ENCODE peak calls at places on chromosomes 6 and 20, in seven cellular contexts. K is HepG2, E is stomach, O is suprapubic skin, B is transverse colon, R is tibial nerve, L is K562. W is an unnamed sample. For H3K27me3, the result is how much of the 10 kb centered on the place peaks cover.

GRCh38 chr20:24966317-24967012 is 17.4 kb downstream of the CST7 start:
- DNase-seq in E (no peak), L (no peak), B (no peak), K (no peak), O (peak), R (no peak), W (peak)

GRCh38 chr6:169800668-169801395 is 49.4 kb downstream of the ERMARD start:
- DNase-seq in O (no peak), B (peak), E (peak), K (peak), L (no peak), R (no peak), W (no peak)

GRCh38 chr20:13447385-13448180 is 191.1 kb downstream of the TASP1 start:
- DNase-seq in E (no peak), L (no peak), R (no peak), B (no peak), K (no peak), O (no peak), W (no peak)

GRCh38 chr6:43786664-43787329 is 16.8 kb downstream of the VEGFA start:
- DNase-seq in K (no peak), R (no peak), E (no peak), O (no peak), L (peak), B (no peak), W (no peak)

GRCh38 chr6:147578159-147578558 is 69.7 kb downstream of the SAMD5 start:
- DNase-seq in R (no peak), E (no peak), L (no peak), K (no peak), B (no peak), O (no peak), W (no peak)

GRCh38 chr20:33697129-33697528 is 10.9 kb upstream of the E2F1 start:
- DNase-seq in O (peak), E (no peak), B (no peak), R (no peak), L (no peak), K (no peak), W (peak)

GRCh38 chr6:122653094-122653493 is 42.9 kb downstream of the PKIB start:
- DNase-seq in R (no peak), E (no peak), L (no peak), O (no peak), B (no peak), K (peak), W (no peak)

GRCh38 chr6:140921366-140922226 is 1211.1 kb upstream of the GJE1 start:
- DNase-seq in L (peak), K (peak), O (no peak), R (no peak), E (no peak), B (peak), W (no peak)

GRCh38 chr6:33908025-33908424 is 104.2 kb upstream of the MLN start:
- DNase-seq in O (no peak), R (no peak), B (no peak), L (no peak), K (peak), E (no peak), W (no peak)

GRCh38 chr6:157221049-157221816 is 102.1 kb downstream of the TMEM242 start:
- DNase-seq in L (peak), K (peak), E (peak), R (no peak), O (peak), B (peak), W (peak)

GRCh38 chr6:57108691-57109090 is 18.7 kb downstream of the ZNF451 start:
- DNase-seq in O (no peak), R (no peak), B (no peak), K (no peak), L (no peak), E (no peak), W (no peak)

GRCh38 chr6:14467591-14467990 is 350.0 kb downstream of the CD83 start:
- DNase-seq in O (no peak), L (no peak), R (no peak), E (no peak), K (no peak), B (no peak), W (no peak)

GRCh38 chr20:20210327-20210726 is 157.6 kb upstream of the INSM1 start:
- DNase-seq in O (peak), L (no peak), B (no peak), E (no peak), K (no peak), R (no peak), W (no peak)

GRCh38 chr6:44676246-44676790 is 288.8 kb downstream of the CDC5L start:
- DNase-seq in B (no peak), O (no peak), E (no peak), R (no peak), K (no peak), L (peak), W (no peak)

GRCh38 chr6:105726902-105727655 is 324.2 kb upstream of the PREP start:
- DNase-seq in B (no peak), E (no peak), O (no peak), K (no peak), R (no peak), L (no peak), W (no peak)

DNA sequence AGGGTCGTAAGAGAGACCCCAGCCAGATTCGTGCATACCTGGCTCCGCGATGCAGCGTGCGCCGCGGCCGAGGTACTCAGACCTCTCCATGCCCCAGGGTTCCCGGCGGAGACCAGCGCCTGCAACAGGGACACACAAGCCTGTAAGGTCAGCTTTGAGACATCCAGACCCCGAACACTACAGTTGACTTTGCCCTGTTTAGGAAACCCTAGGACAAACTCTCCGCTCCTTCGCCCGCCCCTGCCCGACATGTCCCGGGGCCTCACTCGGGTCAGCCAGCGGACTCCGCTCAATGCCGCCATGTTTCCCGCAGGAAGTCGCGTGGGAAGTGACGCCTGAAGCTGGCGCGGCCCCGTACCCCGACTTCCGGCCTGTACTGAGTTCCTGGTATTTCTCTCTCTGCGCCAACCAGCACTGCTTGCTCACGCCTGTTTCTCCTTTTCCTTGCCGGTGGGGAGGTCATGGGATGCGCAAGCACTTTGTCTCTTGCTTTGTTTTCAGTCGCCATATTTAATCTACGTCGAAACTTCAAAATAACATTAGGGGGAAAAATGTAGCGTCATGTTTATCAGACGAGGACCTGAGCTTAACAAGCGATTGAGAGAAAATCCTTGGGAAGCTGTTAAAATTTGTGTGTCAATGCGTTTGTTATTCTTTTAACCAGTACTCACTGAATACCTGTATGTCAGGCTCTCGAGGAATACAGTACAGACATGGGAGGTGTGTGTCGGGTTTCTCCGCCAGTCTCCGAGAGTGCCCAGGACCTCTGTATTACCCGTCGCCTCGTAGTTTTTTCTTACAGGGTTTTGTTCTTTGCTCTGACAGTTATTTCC is at the start of gene IDH3B:
- DNase-seq in L (peak), O (peak), K (peak), B (peak), E (peak), R (peak), W (peak)
- TF ChIP-seq EP300 in L (peak), O (no peak), K (peak), B (no peak), E (no peak), R (peak), W (no peak)

DNA sequence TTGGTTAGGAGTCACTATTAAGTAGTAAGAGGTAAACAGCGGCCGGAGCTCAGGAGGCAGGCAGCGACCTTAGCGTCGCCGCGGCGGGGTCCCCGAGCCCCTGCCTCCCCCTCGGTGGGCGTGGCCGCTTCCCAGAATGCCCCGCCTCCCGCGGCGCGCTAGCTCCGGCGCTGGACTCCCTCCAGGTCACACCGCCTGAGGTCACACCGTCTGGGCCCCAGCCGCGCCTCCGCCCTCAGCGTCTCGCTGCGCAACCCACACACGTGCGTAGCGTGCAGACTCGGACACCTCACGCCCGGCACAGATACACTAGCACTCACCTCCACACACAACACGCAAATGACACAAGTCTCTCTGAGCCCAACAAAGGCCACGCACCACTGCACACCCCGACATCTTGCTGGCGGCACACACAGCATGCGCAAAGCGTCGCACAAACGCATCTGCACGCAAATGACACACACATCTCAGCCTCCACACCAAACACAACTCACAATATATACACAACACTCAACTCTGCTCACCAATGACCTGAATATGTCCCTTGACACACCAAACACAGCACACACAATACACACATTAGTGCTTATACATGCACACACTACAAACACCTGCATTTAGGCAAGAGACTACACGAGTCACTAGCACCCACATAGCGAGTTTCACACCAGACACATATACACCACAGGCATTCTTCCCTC is 17.6 kb upstream of the CDKN1A start:
- DNase-seq in K (no peak), B (peak), R (no peak), O (peak), E (peak), L (peak), W (peak)
- H3K4me3 ChIP-seq in K (no peak), B (no peak), R (peak), O (peak), E (peak), L (peak), W (no peak)

GRCh38 chr6:28555136-28555535 is 29.5 kb downstream of the GPX5 start:
- DNase-seq in K (no peak), E (no peak), B (no peak), O (no peak), R (no peak), L (no peak), W (no peak)
- H3K27me3 ChIP-seq in K (under half), E (under half), B (half or more), O (under half), R (under half), L (under half), W (under half)

DNA sequence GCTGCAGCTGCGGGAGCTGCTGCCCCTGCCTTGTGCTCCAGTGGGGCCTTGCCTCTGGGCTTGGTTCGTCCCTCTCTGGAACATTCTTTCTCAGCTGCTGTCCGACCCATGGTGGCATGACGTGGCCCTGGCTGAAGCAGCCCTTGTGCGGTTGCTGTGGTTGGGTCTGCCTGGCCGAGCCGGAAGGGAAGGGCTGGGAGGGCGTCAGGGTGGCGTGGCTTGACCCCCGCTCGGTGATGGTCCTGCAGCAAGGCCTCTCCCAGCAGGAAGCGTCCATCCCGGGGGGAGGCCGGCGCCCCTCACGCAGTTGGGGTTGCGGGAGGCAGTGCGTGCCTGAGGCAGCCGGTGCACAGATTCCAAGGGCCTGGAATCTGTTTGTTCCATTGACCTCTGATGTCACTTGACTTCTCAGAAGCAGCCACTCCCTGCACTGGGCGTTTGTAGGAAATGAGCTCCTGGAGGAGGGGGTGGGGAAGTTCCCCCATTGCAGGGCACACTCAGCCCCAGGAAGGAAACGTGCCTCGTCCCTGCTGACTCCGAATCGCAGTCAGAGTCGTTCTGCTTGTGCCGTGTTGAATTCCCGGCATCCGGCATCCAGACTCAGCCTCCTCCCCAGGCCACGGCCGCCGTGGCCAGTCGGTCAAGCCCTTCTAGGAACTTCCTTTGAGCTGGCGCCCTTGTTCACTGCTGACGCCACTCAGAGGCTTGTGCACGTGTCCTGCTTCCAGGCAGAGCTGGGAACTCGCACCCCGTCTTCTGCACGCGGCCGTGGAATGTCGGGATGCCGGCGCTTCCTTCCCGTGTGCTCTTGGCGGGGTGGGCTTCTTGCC is 9.7 kb upstream of the TNFRSF6B start:
- DNase-seq in R (peak), K (no peak), L (no peak), B (peak), O (peak), E (peak), W (peak)
- TF ChIP-seq EP300 in R (peak), K (no peak), L (no peak), B (peak), O (no peak), E (peak), W (peak)

GRCh38 chr20:57265649-57266250 is 691 bp downstream of the BMP7 start:
- DNase-seq in O (peak), K (no peak), B (no peak), R (no peak), L (no peak), E (no peak), W (no peak)
- H3K4me3 ChIP-seq in O (peak), K (no peak), B (no peak), R (peak), L (no peak), E (peak), W (peak)

GRCh38 chr6:49551866-49552129 is 1.3 kb downstream of the C6orf141 start:
- DNase-seq in B (no peak), L (no peak), O (no peak), K (no peak), E (no peak), R (no peak), W (no peak)
- H3K27me3 ChIP-seq in B (under half), L (under half), O (under half), K (under half), E (under half), R (under half), W (under half)

DNA sequence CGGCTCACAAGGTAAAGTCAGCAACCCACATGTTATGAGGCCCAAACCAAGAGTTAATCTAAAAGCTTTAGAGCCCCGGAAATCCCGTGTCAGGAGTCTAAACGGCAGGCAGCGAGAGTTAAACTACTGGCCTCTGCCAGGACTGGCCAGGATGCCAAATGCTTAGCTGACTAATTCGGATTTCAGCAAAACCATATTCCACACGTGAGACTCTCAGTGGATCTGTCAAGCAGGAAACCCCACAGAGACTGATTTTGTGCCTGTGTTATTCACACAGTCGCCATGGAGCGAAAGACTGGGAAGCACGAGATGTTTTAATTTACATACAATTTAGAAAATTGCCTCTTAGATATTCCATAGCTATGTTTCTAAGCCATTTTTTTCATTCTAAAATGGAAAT is 152.9 kb downstream of the RNASET2 start:
- DNase-seq in L (no peak), R (no peak), E (no peak), B (no peak), K (no peak), O (no peak), W (no peak)
- TF ChIP-seq EP300 in L (no peak), R (no peak), E (no peak), B (no peak), K (no peak), O (no peak), W (no peak)